ENCODE peak calls at places on chromosomes 3 and 15, in ten cellular contexts. H is psoas muscle, W is tibial artery, U is adrenal gland, E is MM.1S, V is sigmoid colon, K is pancreas, A is cardiac muscle cell, B is ascending aorta, Z is lower lobe of right lung. G is an unnamed sample. For H3K4me1, the result is how much of the 10 kb centered on the place peaks cover.

GRCh38 chr3:12884104-12884742 is 42.9 kb upstream of the RPL32 start:
- DNase-seq in H (peak), W (peak), U (no peak), E (no peak), V (peak), K (no peak), A (no peak), B (peak), Z (no peak), G (no peak)

GRCh38 chr3:150059729-150060128 is 89.0 kb upstream of the PFN2 start:
- DNase-seq in H (no peak), W (no peak), U (no peak), E (no peak), V (no peak), K (no peak), A (no peak), B (no peak), Z (no peak), G (no peak)

GRCh38 chr3:103136621-103137020 is 701.8 kb downstream of the ZPLD1 start:
- DNase-seq in H (no peak), W (no peak), U (no peak), E (no peak), V (no peak), K (no peak), A (no peak), B (no peak), Z (no peak), G (no peak)

GRCh38 chr3:45607790-45608189 is 13.2 kb downstream of the LIMD1 start:
- DNase-seq in H (no peak), W (no peak), U (no peak), E (no peak), V (no peak), K (no peak), A (no peak), B (no peak), Z (peak), G (no peak)

GRCh38 chr3:177358968-177359600 is 161.8 kb upstream of the TBL1XR1 start:
- DNase-seq in H (peak), W (peak), U (peak), E (peak), V (peak), K (peak), A (peak), B (no peak), Z (peak), G (no peak)

GRCh38 chr3:194508486-194509449 is 22.0 kb upstream of the ATP13A3 start:
- DNase-seq in H (no peak), W (no peak), U (no peak), E (no peak), V (no peak), K (no peak), A (no peak), B (no peak), Z (no peak), G (no peak)

GRCh38 chr15:89003865-89004725 is 84.2 kb upstream of the ABHD2 start:
- DNase-seq in H (peak), W (peak), U (no peak), E (no peak), V (no peak), K (no peak), A (peak), B (no peak), Z (no peak), G (no peak)

GRCh38 chr3:136334209-136334608 is 84.1 kb downstream of the PCCB start:
- DNase-seq in H (no peak), W (no peak), U (no peak), E (no peak), V (no peak), K (no peak), A (no peak), B (no peak), Z (no peak), G (no peak)

GRCh38 chr3:71858493-71859127 is 73.7 kb upstream of the PROK2 start:
- DNase-seq in H (no peak), W (no peak), U (no peak), E (no peak), V (no peak), K (no peak), A (no peak), B (no peak), Z (no peak), G (no peak)

GRCh38 chr15:51046799-51047449 is 47.8 kb downstream of the TNFAIP8L3 start:
- DNase-seq in H (no peak), W (no peak), U (peak), E (no peak), V (peak), K (peak), A (no peak), B (no peak), Z (no peak), G (no peak)

GRCh38 chr3:100766069-100766468 is 56.8 kb downstream of the TFG start:
- DNase-seq in H (no peak), W (no peak), U (no peak), E (no peak), V (no peak), K (no peak), A (no peak), B (no peak), Z (no peak), G (no peak)

GRCh38 chr3:10788451-10788850 is 27.6 kb upstream of the SLC6A11 start:
- DNase-seq in H (no peak), W (no peak), U (no peak), E (no peak), V (no peak), K (no peak), A (no peak), B (no peak), Z (no peak), G (no peak)

GRCh38 chr15:97504031-97504430 is 456.5 kb upstream of the ARRDC4 start:
- DNase-seq in H (no peak), W (no peak), U (no peak), E (no peak), V (no peak), K (no peak), A (no peak), B (no peak), Z (no peak), G (no peak)

GRCh38 chr3:119297169-119297568 is 3.0 kb downstream of the ARHGAP31 start:
- DNase-seq in H (no peak), W (no peak), U (no peak), E (no peak), V (no peak), K (no peak), A (no peak), B (no peak), Z (no peak), G (no peak)

GRCh38 chr3:13583251-13584180 is 34.6 kb downstream of the FBLN2 start:
- DNase-seq in H (no peak), W (no peak), U (no peak), E (no peak), V (peak), K (no peak), A (no peak), B (no peak), Z (no peak), G (no peak)

GRCh38 chr3:14552041-14552648 is 12.0 kb upstream of the GRIP2 start:
- DNase-seq in H (peak), W (no peak), U (no peak), E (no peak), V (peak), K (no peak), A (no peak), B (no peak), Z (peak), G (no peak)

GRCh38 chr3:144085964-144086363 is 114.3 kb downstream of the DIPK2A start:
- DNase-seq in H (no peak), W (no peak), U (no peak), E (no peak), V (no peak), K (no peak), A (no peak), B (no peak), Z (no peak), G (no peak)

GRCh38 chr15:33112541-33113105 is 81.9 kb downstream of the FMN1 start:
- DNase-seq in H (no peak), W (no peak), U (no peak), E (no peak), V (no peak), K (no peak), A (no peak), B (no peak), Z (no peak), G (no peak)

GRCh38 chr15:27214032-27214431 is 243.1 kb downstream of the GABRG3 start:
- DNase-seq in H (no peak), W (no peak), U (no peak), E (no peak), V (no peak), K (no peak), A (no peak), B (no peak), Z (no peak), G (no peak)

GRCh38 chr3:36476274-36476942 is 96.1 kb downstream of the STAC start:
- DNase-seq in H (no peak), W (no peak), U (no peak), E (no peak), V (no peak), K (no peak), A (no peak), B (no peak), Z (peak), G (no peak)

GRCh38 chr3:119403201-119403600 is 60.2 kb downstream of the TMEM39A start:
- DNase-seq in H (no peak), W (no peak), U (no peak), E (no peak), V (no peak), K (no peak), A (no peak), B (no peak), Z (no peak), G (no peak)

GRCh38 chr3:124837065-124837464 is 50.1 kb downstream of the ITGB5 start:
- DNase-seq in H (no peak), W (peak), U (no peak), E (no peak), V (no peak), K (no peak), A (no peak), B (no peak), Z (no peak), G (no peak)

GRCh38 chr3:154060606-154061380 is 60.4 kb upstream of the ARHGEF26 start:
- DNase-seq in H (no peak), W (peak), U (no peak), E (no peak), V (no peak), K (no peak), A (peak), B (no peak), Z (no peak), G (no peak)

GRCh38 chr15:61621146-61621545 is 392.0 kb upstream of the RORA start:
- DNase-seq in H (peak), W (no peak), U (peak), E (peak), V (no peak), K (peak), A (peak), B (no peak), Z (no peak), G (no peak)

GRCh38 chr3:42273351-42273750 is 7.4 kb upstream of the CCK start:
- DNase-seq in H (no peak), W (no peak), U (no peak), E (no peak), V (no peak), K (no peak), A (no peak), B (no peak), Z (no peak), G (no peak)

GRCh38 chr3:152388631-152389030 is 119.9 kb downstream of the MBNL1 start:
- DNase-seq in H (no peak), W (no peak), U (no peak), E (no peak), V (no peak), K (no peak), A (no peak), B (no peak), Z (no peak), G (no peak)

GRCh38 chr3:44482721-44483120 is 5.3 kb upstream of the ZNF445 start:
- DNase-seq in H (no peak), W (no peak), U (no peak), E (no peak), V (no peak), K (no peak), A (no peak), B (no peak), Z (no peak), G (no peak)

GRCh38 chr3:140552403-140552802 is 125.5 kb upstream of the TRIM42 start:
- DNase-seq in H (no peak), W (no peak), U (no peak), E (no peak), V (no peak), K (no peak), A (no peak), B (no peak), Z (no peak), G (no peak)

DNA sequence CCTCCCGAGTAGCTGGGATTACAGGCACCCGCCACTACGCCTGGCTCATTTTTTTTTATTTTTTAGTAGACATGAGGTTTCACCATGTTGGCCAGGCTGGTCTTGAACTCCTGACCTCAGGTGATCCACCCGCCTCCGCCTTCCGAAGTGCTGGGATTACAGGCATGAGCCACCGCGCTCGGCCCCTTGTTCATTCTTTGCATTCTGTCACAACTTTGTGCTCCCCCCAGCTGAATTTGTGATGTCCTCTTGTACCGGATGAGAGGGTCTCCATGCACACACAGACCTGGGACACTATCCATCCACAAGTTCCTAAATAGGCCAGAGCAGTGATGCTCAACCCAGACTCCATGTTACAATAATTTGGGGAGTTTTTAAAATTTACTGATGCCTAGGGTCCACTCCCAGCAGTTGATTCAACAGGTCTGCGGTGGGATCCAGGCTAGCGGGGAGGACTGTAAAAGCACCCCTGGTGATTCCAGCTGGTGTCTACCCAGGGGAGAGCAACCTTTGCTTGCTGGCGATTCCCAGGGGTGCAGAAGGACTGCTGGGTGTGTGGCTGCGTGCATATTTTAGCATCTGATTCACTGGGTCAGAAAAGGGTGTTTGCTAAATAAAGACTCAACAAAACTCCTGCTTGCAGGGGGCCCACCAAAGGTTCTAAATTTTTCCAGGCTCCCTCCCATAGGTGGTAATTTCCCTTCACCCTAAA is 995 bp downstream of the RASSF1 start:
- DNase-seq in H (no peak), W (no peak), U (no peak), E (no peak), V (no peak), K (no peak), A (no peak), B (no peak), Z (peak), G (no peak)
- H3K4me1 ChIP-seq in H (under half), W (half or more), U (under half), E (under half), V (half or more), K (under half), A (under half), B (half or more), Z (half or more), G (under half)

GRCh38 chr3:187125319-187126031 is 13.8 kb downstream of the RPL39L start:
- DNase-seq in H (no peak), W (no peak), U (no peak), E (peak), V (no peak), K (no peak), A (no peak), B (no peak), Z (no peak), G (no peak)
- H3K4me3 ChIP-seq in H (no peak), W (no peak), U (no peak), E (no peak), V (no peak), K (no peak), A (no peak), B (no peak), Z (no peak), G (no peak)

GRCh38 chr3:66236281-66236680 is 15.5 kb downstream of the SLC25A26 start:
- DNase-seq in H (no peak), W (no peak), U (no peak), E (no peak), V (no peak), K (no peak), A (peak), B (no peak), Z (no peak), G (no peak)
- TF ChIP-seq CTCF in H (no peak), W (no peak), U (no peak), E (no peak), V (no peak), K (no peak), A (peak), B (no peak), Z (no peak), G (peak)

DNA sequence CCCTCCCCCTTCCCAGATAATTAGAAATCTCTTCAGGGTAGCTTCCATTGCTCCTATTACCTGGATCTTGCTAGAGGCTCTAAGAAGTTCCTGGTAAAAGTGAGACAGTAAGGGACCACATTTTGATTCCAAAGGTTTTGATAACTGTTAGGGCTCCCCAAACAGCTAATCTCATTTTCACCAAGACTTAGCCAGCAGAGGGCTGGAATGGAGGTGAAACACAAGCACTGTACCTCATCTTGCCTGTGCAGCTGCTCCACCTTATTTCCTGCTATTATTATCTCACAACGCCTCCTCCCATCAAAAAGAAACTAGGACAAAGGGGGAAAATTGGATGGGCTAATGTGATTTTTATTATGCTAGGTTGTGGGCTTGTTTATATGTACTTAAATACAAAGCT is 7.3 kb downstream of the SETD5 start:
- DNase-seq in H (no peak), W (no peak), U (no peak), E (no peak), V (no peak), K (no peak), A (peak), B (no peak), Z (no peak), G (no peak)
- H3K4me1 ChIP-seq in H (half or more), W (half or more), U (half or more), E (under half), V (half or more), K (half or more), A (half or more), B (half or more), Z (half or more), G (half or more)

DNA sequence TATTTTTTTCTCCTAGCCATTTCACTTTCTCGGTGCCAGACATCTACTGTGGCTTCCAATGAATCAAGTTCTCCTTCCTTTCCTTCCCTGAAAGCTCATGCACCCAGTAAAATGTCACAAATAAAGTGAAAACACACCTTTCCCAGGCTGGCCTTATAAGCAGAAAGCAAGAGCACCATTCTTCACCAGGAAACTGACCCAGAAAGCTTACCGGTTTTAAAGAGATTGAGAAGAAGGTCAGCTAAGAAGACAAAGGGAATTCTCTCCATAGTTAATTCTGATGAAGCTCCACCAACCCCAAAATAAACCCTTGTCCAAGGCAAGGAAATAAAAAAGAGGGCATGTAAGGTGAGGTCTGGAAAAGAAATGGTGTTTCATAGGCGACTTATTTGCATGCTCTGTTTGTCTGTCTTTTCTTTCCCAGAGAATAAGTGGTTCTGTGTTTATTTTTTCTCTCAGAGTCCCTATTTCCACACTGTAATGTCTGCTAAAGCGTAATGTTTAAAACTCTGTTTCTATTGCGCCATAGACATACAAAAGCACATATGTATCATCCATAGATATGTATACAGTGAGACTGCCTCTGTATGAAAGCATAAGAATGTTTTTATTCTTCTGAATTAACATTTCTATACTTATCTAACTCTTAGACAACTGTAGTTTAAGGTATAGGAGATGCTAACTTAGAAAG is 2.8 kb downstream of the LSAMP start:
- DNase-seq in H (no peak), W (no peak), U (no peak), E (no peak), V (no peak), K (no peak), A (no peak), B (no peak), Z (no peak), G (no peak)
- H3K4me3 ChIP-seq in H (no peak), W (no peak), U (no peak), E (no peak), V (peak), K (no peak), A (no peak), B (no peak), Z (peak), G (no peak)

GRCh38 chr3:196218155-196218712 is 1.9 kb downstream of the SLC51A start:
- DNase-seq in H (no peak), W (no peak), U (no peak), E (no peak), V (peak), K (no peak), A (no peak), B (no peak), Z (no peak), G (no peak)

GRCh38 chr3:196220587-196220986 is 4.3 kb downstream of the SLC51A start:
- DNase-seq in H (no peak), W (peak), U (no peak), E (no peak), V (no peak), K (no peak), A (no peak), B (no peak), Z (peak), G (no peak)

GRCh38 chr3:196219970-196220311 is 3.6 kb downstream of the SLC51A start:
- DNase-seq in H (no peak), W (no peak), U (no peak), E (no peak), V (no peak), K (no peak), A (no peak), B (no peak), Z (no peak), G (no peak)

GRCh38 chr3:196220991-196221390 is 4.7 kb downstream of the SLC51A start:
- DNase-seq in H (no peak), W (no peak), U (no peak), E (no peak), V (no peak), K (no peak), A (no peak), B (no peak), Z (no peak), G (no peak)

GRCh38 chr3:196219194-196219969 is 3.0 kb downstream of the SLC51A start:
- DNase-seq in H (peak), W (peak), U (peak), E (peak), V (peak), K (no peak), A (no peak), B (peak), Z (peak), G (no peak)
- TF ChIP-seq CTCF in H (no peak), W (no peak), U (no peak), E (no peak), V (no peak), K (no peak), A (no peak), B (no peak), Z (no peak), G (no peak)

GRCh38 chr15:70484993-70485392 is 278.4 kb downstream of the UACA start:
- DNase-seq in H (no peak), W (no peak), U (no peak), E (no peak), V (no peak), K (no peak), A (no peak), B (no peak), Z (no peak), G (no peak)
- H3K4me1 ChIP-seq in H (under half), W (under half), U (under half), E (under half), V (under half), K (under half), A (under half), B (under half), Z (under half), G (under half)